ENCODE peak calls at places on chromosomes 16 and 17, in five cellular contexts. One of them, this sample, is unnamed.

GRCh38 chr16:70604407-70605283 is 41.7 kb upstream of the IL34 start:
- DNase-seq in GM23338: peak
- DNase-seq in stimulated activated CD4-positive, alpha-beta T cell treated with anti-CD3 and anti-CD28 coated beads, Interleukin-1b, Interleukin-23, amount 100 ng/mL, for 24 hours: no peak
- DNase-seq in uterus: no peak
- DNase-seq in CD8-positive, alpha-beta memory T cell: no peak
- DNase-seq in this sample: no peak

GRCh38 chr17:2398655-2399571 is 1.9 kb downstream of the MNT start:
- DNase-seq in stimulated activated CD4-positive, alpha-beta T cell treated with anti-CD3 and anti-CD28 coated beads, Interleukin-1b, Interleukin-23, amount 100 ng/mL, for 24 hours: no peak
- DNase-seq in CD8-positive, alpha-beta memory T cell: peak
- DNase-seq in GM23338: peak
- DNase-seq in uterus: peak
- DNase-seq in this sample: peak

GRCh38 chr16:20844588-20844987 is 38.3 kb downstream of the REXO5 start:
- DNase-seq in stimulated activated CD4-positive, alpha-beta T cell treated with anti-CD3 and anti-CD28 coated beads, Interleukin-1b, Interleukin-23, amount 100 ng/mL, for 24 hours: no peak
- DNase-seq in CD8-positive, alpha-beta memory T cell: peak
- DNase-seq in uterus: no peak
- DNase-seq in GM23338: no peak
- DNase-seq in this sample: peak

GRCh38 chr17:879546-879945 is 97.4 kb downstream of the MRM3 start:
- DNase-seq in GM23338: peak
- DNase-seq in CD8-positive, alpha-beta memory T cell: peak
- DNase-seq in stimulated activated CD4-positive, alpha-beta T cell treated with anti-CD3 and anti-CD28 coated beads, Interleukin-1b, Interleukin-23, amount 100 ng/mL, for 24 hours: peak
- DNase-seq in uterus: peak
- DNase-seq in this sample: peak

GRCh38 chr16:28538733-28539596 is at the start of gene NUPR1:
- DNase-seq in uterus: peak
- DNase-seq in GM23338: no peak
- DNase-seq in CD8-positive, alpha-beta memory T cell: no peak
- DNase-seq in stimulated activated CD4-positive, alpha-beta T cell treated with anti-CD3 and anti-CD28 coated beads, Interleukin-1b, Interleukin-23, amount 100 ng/mL, for 24 hours: no peak
- DNase-seq in this sample: no peak

GRCh38 chr17:62857526-62857925 is 49.4 kb upstream of the MARCHF10 start:
- DNase-seq in CD8-positive, alpha-beta memory T cell: no peak
- DNase-seq in uterus: no peak
- DNase-seq in stimulated activated CD4-positive, alpha-beta T cell treated with anti-CD3 and anti-CD28 coated beads, Interleukin-1b, Interleukin-23, amount 100 ng/mL, for 24 hours: no peak
- DNase-seq in GM23338: no peak
- DNase-seq in this sample: no peak

GRCh38 chr16:7400117-7400890 is 67.7 kb downstream of the RBFOX1 start:
- DNase-seq in CD8-positive, alpha-beta memory T cell: no peak
- DNase-seq in stimulated activated CD4-positive, alpha-beta T cell treated with anti-CD3 and anti-CD28 coated beads, Interleukin-1b, Interleukin-23, amount 100 ng/mL, for 24 hours: no peak
- DNase-seq in uterus: no peak
- DNase-seq in GM23338: no peak
- DNase-seq in this sample: no peak

GRCh38 chr16:24580665-24581064 is 41.3 kb downstream of the RBBP6 start:
- DNase-seq in stimulated activated CD4-positive, alpha-beta T cell treated with anti-CD3 and anti-CD28 coated beads, Interleukin-1b, Interleukin-23, amount 100 ng/mL, for 24 hours: no peak
- DNase-seq in CD8-positive, alpha-beta memory T cell: no peak
- DNase-seq in uterus: no peak
- DNase-seq in GM23338: no peak
- DNase-seq in this sample: no peak

GRCh38 chr16:636206-637080 is at the start of gene METTL26:
- DNase-seq in GM23338: peak
- DNase-seq in uterus: peak
- DNase-seq in stimulated activated CD4-positive, alpha-beta T cell treated with anti-CD3 and anti-CD28 coated beads, Interleukin-1b, Interleukin-23, amount 100 ng/mL, for 24 hours: peak
- DNase-seq in CD8-positive, alpha-beta memory T cell: peak
- DNase-seq in this sample: peak

GRCh38 chr17:83162035-83162745 is 82.8 kb downstream of the METRNL start:
- DNase-seq in GM23338: no peak
- DNase-seq in stimulated activated CD4-positive, alpha-beta T cell treated with anti-CD3 and anti-CD28 coated beads, Interleukin-1b, Interleukin-23, amount 100 ng/mL, for 24 hours: no peak
- DNase-seq in uterus: no peak
- DNase-seq in CD8-positive, alpha-beta memory T cell: no peak
- DNase-seq in this sample: no peak

GRCh38 chr17:45248132-45248936 is 13.6 kb downstream of the SPATA32 start:
- DNase-seq in uterus: no peak
- DNase-seq in CD8-positive, alpha-beta memory T cell: peak
- DNase-seq in GM23338: peak
- DNase-seq in stimulated activated CD4-positive, alpha-beta T cell treated with anti-CD3 and anti-CD28 coated beads, Interleukin-1b, Interleukin-23, amount 100 ng/mL, for 24 hours: peak
- DNase-seq in this sample: peak

GRCh38 chr16:87628940-87629339 is 26.6 kb downstream of the JPH3 start:
- DNase-seq in CD8-positive, alpha-beta memory T cell: no peak
- DNase-seq in stimulated activated CD4-positive, alpha-beta T cell treated with anti-CD3 and anti-CD28 coated beads, Interleukin-1b, Interleukin-23, amount 100 ng/mL, for 24 hours: no peak
- DNase-seq in uterus: no peak
- DNase-seq in GM23338: no peak
- DNase-seq in this sample: peak

GRCh38 chr17:68290268-68290954 is 516 bp downstream of the SLC16A6 start:
- DNase-seq in GM23338: peak
- DNase-seq in CD8-positive, alpha-beta memory T cell: peak
- DNase-seq in stimulated activated CD4-positive, alpha-beta T cell treated with anti-CD3 and anti-CD28 coated beads, Interleukin-1b, Interleukin-23, amount 100 ng/mL, for 24 hours: peak
- DNase-seq in uterus: no peak
- DNase-seq in this sample: peak

GRCh38 chr16:68592466-68593337 is 52.4 kb upstream of the CDH3 start:
- DNase-seq in uterus: no peak
- DNase-seq in CD8-positive, alpha-beta memory T cell: peak
- DNase-seq in GM23338: peak
- DNase-seq in stimulated activated CD4-positive, alpha-beta T cell treated with anti-CD3 and anti-CD28 coated beads, Interleukin-1b, Interleukin-23, amount 100 ng/mL, for 24 hours: no peak
- DNase-seq in this sample: peak

GRCh38 chr16:72876981-72877373 is 171.0 kb downstream of the ZFHX3 start:
- DNase-seq in CD8-positive, alpha-beta memory T cell: no peak
- DNase-seq in uterus: no peak
- DNase-seq in stimulated activated CD4-positive, alpha-beta T cell treated with anti-CD3 and anti-CD28 coated beads, Interleukin-1b, Interleukin-23, amount 100 ng/mL, for 24 hours: no peak
- DNase-seq in GM23338: no peak
- DNase-seq in this sample: no peak

GRCh38 chr17:52546493-52546892 is 388.0 kb upstream of the CA10 start:
- DNase-seq in stimulated activated CD4-positive, alpha-beta T cell treated with anti-CD3 and anti-CD28 coated beads, Interleukin-1b, Interleukin-23, amount 100 ng/mL, for 24 hours: no peak
- DNase-seq in uterus: no peak
- DNase-seq in GM23338: peak
- DNase-seq in CD8-positive, alpha-beta memory T cell: no peak
- DNase-seq in this sample: no peak

GRCh38 chr16:19219836-19220235 is 51.8 kb downstream of the SYT17 start:
- DNase-seq in stimulated activated CD4-positive, alpha-beta T cell treated with anti-CD3 and anti-CD28 coated beads, Interleukin-1b, Interleukin-23, amount 100 ng/mL, for 24 hours: no peak
- DNase-seq in GM23338: no peak
- DNase-seq in uterus: no peak
- DNase-seq in CD8-positive, alpha-beta memory T cell: no peak
- DNase-seq in this sample: no peak

GRCh38 chr17:8927395-8927794 is 38.1 kb downstream of the PIK3R5 start:
- DNase-seq in GM23338: no peak
- DNase-seq in CD8-positive, alpha-beta memory T cell: no peak
- DNase-seq in stimulated activated CD4-positive, alpha-beta T cell treated with anti-CD3 and anti-CD28 coated beads, Interleukin-1b, Interleukin-23, amount 100 ng/mL, for 24 hours: no peak
- DNase-seq in uterus: no peak
- DNase-seq in this sample: no peak

GRCh38 chr17:42679492-42680330 is 1.9 kb downstream of the CCR10 start:
- DNase-seq in GM23338: peak
- DNase-seq in CD8-positive, alpha-beta memory T cell: peak
- DNase-seq in stimulated activated CD4-positive, alpha-beta T cell treated with anti-CD3 and anti-CD28 coated beads, Interleukin-1b, Interleukin-23, amount 100 ng/mL, for 24 hours: peak
- DNase-seq in uterus: peak
- DNase-seq in this sample: peak

GRCh38 chr17:72812823-72813222 is 279.7 kb downstream of the SLC39A11 start:
- DNase-seq in stimulated activated CD4-positive, alpha-beta T cell treated with anti-CD3 and anti-CD28 coated beads, Interleukin-1b, Interleukin-23, amount 100 ng/mL, for 24 hours: no peak
- DNase-seq in GM23338: no peak
- DNase-seq in uterus: no peak
- DNase-seq in CD8-positive, alpha-beta memory T cell: no peak
- DNase-seq in this sample: no peak

GRCh38 chr17:69608808-69609494 is 194.5 kb downstream of the MAP2K6 start:
- DNase-seq in GM23338: no peak
- DNase-seq in CD8-positive, alpha-beta memory T cell: no peak
- DNase-seq in stimulated activated CD4-positive, alpha-beta T cell treated with anti-CD3 and anti-CD28 coated beads, Interleukin-1b, Interleukin-23, amount 100 ng/mL, for 24 hours: no peak
- DNase-seq in uterus: no peak
- DNase-seq in this sample: no peak